ENCODE peak calls at places on chromosomes 1 and 21, in eight cellular contexts. One of them, this sample, is unnamed. For H3K9me3, the result is how much of the 10 kb centered on the place peaks cover.

GRCh38 chr21:34693192-34693810 is 24.5 kb downstream of the CLIC6 start:
- DNase-seq in left ventricle myocardium inferior: no peak
- DNase-seq in lung: peak
- DNase-seq in hepatocyte: peak
- DNase-seq in A549: peak
- DNase-seq in testis: peak
- DNase-seq in pancreas: peak
- DNase-seq in ascending aorta: no peak
- DNase-seq in this sample: no peak

GRCh38 chr1:110155878-110156522 is 5.7 kb downstream of the SLC6A17 start:
- DNase-seq in left ventricle myocardium inferior: peak
- DNase-seq in lung: peak
- DNase-seq in hepatocyte: peak
- DNase-seq in A549: no peak
- DNase-seq in testis: peak
- DNase-seq in pancreas: peak
- DNase-seq in ascending aorta: no peak
- DNase-seq in this sample: peak

GRCh38 chr21:46340998-46341397 is 17.0 kb downstream of the PCNT start:
- DNase-seq in left ventricle myocardium inferior: no peak
- DNase-seq in lung: no peak
- DNase-seq in hepatocyte: no peak
- DNase-seq in A549: no peak
- DNase-seq in testis: no peak
- DNase-seq in pancreas: no peak
- DNase-seq in ascending aorta: no peak
- DNase-seq in this sample: no peak

GRCh38 chr21:43880111-43880985 is 15.3 kb downstream of the AGPAT3 start:
- DNase-seq in left ventricle myocardium inferior: no peak
- DNase-seq in lung: peak
- DNase-seq in hepatocyte: no peak
- DNase-seq in A549: no peak
- DNase-seq in testis: no peak
- DNase-seq in pancreas: no peak
- DNase-seq in ascending aorta: no peak
- DNase-seq in this sample: no peak

GRCh38 chr1:154753426-154753825 is 116.7 kb downstream of the KCNN3 start:
- DNase-seq in left ventricle myocardium inferior: no peak
- DNase-seq in lung: no peak
- DNase-seq in hepatocyte: no peak
- DNase-seq in A549: no peak
- DNase-seq in testis: no peak
- DNase-seq in pancreas: no peak
- DNase-seq in ascending aorta: no peak
- DNase-seq in this sample: no peak

GRCh38 chr21:34100337-34100736 is 27.0 kb downstream of the MRPS6 start:
- DNase-seq in left ventricle myocardium inferior: no peak
- DNase-seq in lung: no peak
- DNase-seq in hepatocyte: no peak
- DNase-seq in A549: no peak
- DNase-seq in testis: no peak
- DNase-seq in pancreas: no peak
- DNase-seq in ascending aorta: no peak
- DNase-seq in this sample: no peak

GRCh38 chr1:6503884-6504602 is 12.6 kb upstream of the PLEKHG5 start:
- DNase-seq in left ventricle myocardium inferior: no peak
- DNase-seq in lung: no peak
- DNase-seq in hepatocyte: no peak
- DNase-seq in A549: no peak
- DNase-seq in testis: no peak
- DNase-seq in pancreas: no peak
- DNase-seq in ascending aorta: no peak
- DNase-seq in this sample: no peak

GRCh38 chr1:118136511-118136937 is 48.5 kb downstream of the SPAG17 start:
- DNase-seq in left ventricle myocardium inferior: no peak
- DNase-seq in lung: no peak
- DNase-seq in hepatocyte: peak
- DNase-seq in A549: no peak
- DNase-seq in testis: no peak
- DNase-seq in pancreas: no peak
- DNase-seq in ascending aorta: no peak
- DNase-seq in this sample: no peak

GRCh38 chr1:225318706-225319575 is 108.9 kb downstream of the LBR start:
- DNase-seq in left ventricle myocardium inferior: no peak
- DNase-seq in lung: no peak
- DNase-seq in hepatocyte: peak
- DNase-seq in A549: peak
- DNase-seq in testis: peak
- DNase-seq in pancreas: peak
- DNase-seq in ascending aorta: no peak
- DNase-seq in this sample: no peak

GRCh38 chr1:244460195-244460594 is 878 bp upstream of the CATSPERE start:
- DNase-seq in left ventricle myocardium inferior: no peak
- DNase-seq in lung: no peak
- DNase-seq in hepatocyte: no peak
- DNase-seq in A549: peak
- DNase-seq in testis: peak
- DNase-seq in pancreas: no peak
- DNase-seq in ascending aorta: no peak
- DNase-seq in this sample: no peak

GRCh38 chr1:1435094-1435903 is at the start of gene VWA1:
- DNase-seq in left ventricle myocardium inferior: peak
- DNase-seq in lung: peak
- DNase-seq in hepatocyte: peak
- DNase-seq in A549: peak
- DNase-seq in testis: peak
- DNase-seq in pancreas: peak
- DNase-seq in ascending aorta: no peak
- DNase-seq in this sample: peak

GRCh38 chr1:241834733-241835377 is 13.1 kb upstream of the EXO1 start:
- DNase-seq in left ventricle myocardium inferior: no peak
- DNase-seq in lung: no peak
- DNase-seq in hepatocyte: peak
- DNase-seq in A549: peak
- DNase-seq in testis: no peak
- DNase-seq in pancreas: no peak
- DNase-seq in ascending aorta: no peak
- DNase-seq in this sample: no peak

GRCh38 chr1:172609528-172609927 is 49.4 kb upstream of the FASLG start:
- DNase-seq in left ventricle myocardium inferior: no peak
- DNase-seq in lung: no peak
- DNase-seq in hepatocyte: no peak
- DNase-seq in A549: peak
- DNase-seq in testis: no peak
- DNase-seq in pancreas: no peak
- DNase-seq in ascending aorta: no peak
- DNase-seq in this sample: no peak

GRCh38 chr1:159952932-159953331 is 1.1 kb downstream of the SLAMF9 start:
- DNase-seq in left ventricle myocardium inferior: no peak
- DNase-seq in lung: no peak
- DNase-seq in hepatocyte: no peak
- DNase-seq in A549: no peak
- DNase-seq in testis: no peak
- DNase-seq in pancreas: no peak
- DNase-seq in ascending aorta: no peak
- DNase-seq in this sample: no peak

GRCh38 chr1:32464191-32464715 is 619 bp upstream of the ZBTB8B start:
- DNase-seq in left ventricle myocardium inferior: no peak
- DNase-seq in lung: no peak
- DNase-seq in hepatocyte: peak
- DNase-seq in A549: no peak
- DNase-seq in testis: no peak
- DNase-seq in pancreas: no peak
- DNase-seq in ascending aorta: no peak
- DNase-seq in this sample: no peak

GRCh38 chr1:23035823-23036452 is 16.7 kb downstream of the KDM1A start:
- DNase-seq in left ventricle myocardium inferior: no peak
- DNase-seq in lung: no peak
- DNase-seq in hepatocyte: no peak
- DNase-seq in A549: no peak
- DNase-seq in testis: no peak
- DNase-seq in pancreas: no peak
- DNase-seq in ascending aorta: no peak
- DNase-seq in this sample: no peak

GRCh38 chr1:228997721-228998144 is 262.5 kb downstream of the RHOU start:
- DNase-seq in left ventricle myocardium inferior: no peak
- DNase-seq in lung: no peak
- DNase-seq in hepatocyte: no peak
- DNase-seq in A549: no peak
- DNase-seq in testis: no peak
- DNase-seq in pancreas: no peak
- DNase-seq in ascending aorta: no peak
- DNase-seq in this sample: no peak

GRCh38 chr1:228994691-228995090 is 259.4 kb downstream of the RHOU start:
- DNase-seq in left ventricle myocardium inferior: no peak
- DNase-seq in lung: no peak
- DNase-seq in hepatocyte: no peak
- DNase-seq in A549: no peak
- DNase-seq in testis: no peak
- DNase-seq in pancreas: no peak
- DNase-seq in ascending aorta: no peak
- DNase-seq in this sample: no peak

GRCh38 chr1:228996286-228996685 is 261.0 kb downstream of the RHOU start:
- DNase-seq in left ventricle myocardium inferior: no peak
- DNase-seq in lung: no peak
- DNase-seq in hepatocyte: no peak
- DNase-seq in A549: no peak
- DNase-seq in testis: peak
- DNase-seq in pancreas: no peak
- DNase-seq in ascending aorta: no peak
- DNase-seq in this sample: no peak

GRCh38 chr1:228993106-228993505 is 257.8 kb downstream of the RHOU start:
- DNase-seq in left ventricle myocardium inferior: no peak
- DNase-seq in lung: no peak
- DNase-seq in hepatocyte: no peak
- DNase-seq in A549: no peak
- DNase-seq in testis: no peak
- DNase-seq in pancreas: no peak
- DNase-seq in ascending aorta: no peak
- DNase-seq in this sample: no peak

GRCh38 chr1:228995229-228995628 is 259.9 kb downstream of the RHOU start:
- DNase-seq in left ventricle myocardium inferior: no peak
- DNase-seq in lung: no peak
- DNase-seq in hepatocyte: no peak
- DNase-seq in A549: no peak
- DNase-seq in testis: no peak
- DNase-seq in pancreas: no peak
- DNase-seq in ascending aorta: no peak
- DNase-seq in this sample: no peak
- TF ChIP-seq CTCF in left ventricle myocardium inferior: no peak
- TF ChIP-seq CTCF in lung: no peak
- TF ChIP-seq CTCF in hepatocyte: no peak
- TF ChIP-seq CTCF in A549: no peak
- TF ChIP-seq CTCF in testis: no peak
- TF ChIP-seq CTCF in pancreas: no peak
- TF ChIP-seq CTCF in ascending aorta: no peak
- TF ChIP-seq CTCF in this sample: no peak

DNA sequence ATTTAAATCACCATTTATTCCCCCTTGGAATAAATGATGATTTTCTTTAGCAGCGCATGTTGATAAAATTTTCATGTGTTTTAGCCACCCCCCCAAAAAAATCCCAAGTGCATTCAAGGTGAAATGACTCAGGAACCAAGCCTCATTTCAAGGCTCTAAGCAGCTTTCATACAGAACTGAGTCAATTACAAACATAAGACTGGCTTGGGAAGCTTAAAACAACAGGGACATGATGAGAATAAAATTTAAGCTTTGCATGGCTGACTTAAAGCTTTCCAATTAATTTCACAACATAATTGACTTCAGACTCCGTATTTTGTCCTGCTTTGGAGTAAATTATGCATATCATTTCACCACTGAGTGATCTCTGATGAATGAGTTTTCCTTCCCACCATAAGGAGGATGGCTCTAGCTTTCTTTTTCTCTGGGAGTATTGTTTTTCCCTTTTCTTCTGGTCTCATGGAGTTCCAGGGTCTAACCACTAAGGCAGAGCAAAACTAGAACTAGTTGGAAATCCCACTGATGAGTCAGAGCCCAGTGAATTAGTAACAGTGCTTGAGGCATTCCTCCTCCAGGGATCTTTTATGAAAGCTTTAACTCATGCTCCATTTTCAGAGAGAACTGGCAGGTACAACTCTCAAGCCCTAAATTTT is 72.8 kb downstream of the XCL2 start:
- DNase-seq in left ventricle myocardium inferior: no peak
- DNase-seq in lung: no peak
- DNase-seq in hepatocyte: peak
- DNase-seq in A549: peak
- DNase-seq in testis: no peak
- DNase-seq in pancreas: no peak
- DNase-seq in ascending aorta: no peak
- DNase-seq in this sample: no peak
- H3K27ac ChIP-seq in left ventricle myocardium inferior: peak
- H3K27ac ChIP-seq in lung: no peak
- H3K27ac ChIP-seq in hepatocyte: peak
- H3K27ac ChIP-seq in A549: no peak
- H3K27ac ChIP-seq in testis: no peak
- H3K27ac ChIP-seq in pancreas: no peak
- H3K27ac ChIP-seq in ascending aorta: no peak
- H3K27ac ChIP-seq in this sample: no peak

DNA sequence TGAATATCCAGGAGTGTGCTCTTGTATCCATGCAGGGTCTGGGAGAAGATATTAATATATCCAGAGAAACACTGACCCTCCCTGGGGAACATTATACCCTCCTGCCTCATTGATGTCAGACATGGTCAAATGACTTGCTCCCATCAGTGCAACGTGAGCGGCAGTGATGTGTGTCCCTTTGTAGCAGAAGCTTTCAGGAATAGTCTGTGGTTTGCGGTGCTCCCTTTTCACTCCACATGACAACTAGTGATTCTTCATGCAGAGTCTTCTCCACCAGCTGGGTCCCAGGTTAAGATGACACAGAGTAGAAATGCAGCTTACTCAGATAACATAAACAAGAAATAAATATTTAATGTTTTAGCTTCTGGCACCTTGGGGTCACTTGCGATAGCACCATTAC is 31.9 kb upstream of the LYPD8 start:
- DNase-seq in left ventricle myocardium inferior: no peak
- DNase-seq in lung: no peak
- DNase-seq in hepatocyte: no peak
- DNase-seq in A549: no peak
- DNase-seq in testis: no peak
- DNase-seq in pancreas: no peak
- DNase-seq in ascending aorta: no peak
- DNase-seq in this sample: no peak
- H3K9me3 ChIP-seq in left ventricle myocardium inferior: under half
- H3K9me3 ChIP-seq in lung: under half
- H3K9me3 ChIP-seq in hepatocyte: under half
- H3K9me3 ChIP-seq in A549: under half
- H3K9me3 ChIP-seq in testis: under half
- H3K9me3 ChIP-seq in pancreas: under half
- H3K9me3 ChIP-seq in ascending aorta: under half
- H3K9me3 ChIP-seq in this sample: under half

GRCh38 chr1:207888647-207889046 is 22.3 kb downstream of the CD34 start:
- DNase-seq in left ventricle myocardium inferior: no peak
- DNase-seq in lung: no peak
- DNase-seq in hepatocyte: no peak
- DNase-seq in A549: no peak
- DNase-seq in testis: no peak
- DNase-seq in pancreas: no peak
- DNase-seq in ascending aorta: no peak
- DNase-seq in this sample: no peak
- TF ChIP-seq CTCF in left ventricle myocardium inferior: peak
- TF ChIP-seq CTCF in lung: no peak
- TF ChIP-seq CTCF in hepatocyte: no peak
- TF ChIP-seq CTCF in A549: no peak
- TF ChIP-seq CTCF in testis: no peak
- TF ChIP-seq CTCF in pancreas: no peak
- TF ChIP-seq CTCF in ascending aorta: no peak
- TF ChIP-seq CTCF in this sample: no peak

This sample was measured in ovary.